ENCODE peak calls at places on chromosomes 2 and 18, in nine cellular contexts. Z is endodermal cell, J is MM.1S, R is neural progenitor cell, A is Karpas-422, O is SK-N-MC, E is K562, D is mesenchymal stem cell, K is neuronal stem cell. P is an unnamed sample.

GRCh38 chr2:179677746-179678505 is 183.5 kb downstream of the ZNF385B start:
- DNase-seq in Z (no peak), J (no peak), R (no peak), A (no peak), O (no peak), E (no peak), D (no peak), K (no peak), P (no peak)

GRCh38 chr2:47190188-47190818 is 35.2 kb upstream of the STPG4 start:
- DNase-seq in Z (no peak), J (no peak), R (no peak), A (no peak), O (no peak), E (no peak), D (peak; percentile 63), K (no peak), P (no peak)

GRCh38 chr2:44211183-44211582 is 42.5 kb downstream of the PPM1B start:
- DNase-seq in Z (no peak), J (no peak), R (no peak), A (no peak), O (no peak), E (no peak), D (no peak), K (no peak), P (no peak)

GRCh38 chr2:226427538-226428307 is 371.9 kb downstream of the IRS1 start:
- DNase-seq in Z (no peak), J (no peak), R (no peak), A (no peak), O (no peak), E (no peak), D (peak; percentile 93), K (no peak), P (no peak)

GRCh38 chr18:51110073-51110797 is 80.2 kb downstream of the SMAD4 start:
- DNase-seq in Z (peak; percentile 94), J (peak; percentile 65), R (peak; percentile 81), A (peak; percentile 81), O (no peak), E (peak; percentile 58), D (peak; percentile 36), K (peak; percentile 59), P (peak; percentile 29)

GRCh38 chr2:224513991-224514390 is 71.2 kb downstream of the CUL3 start:
- DNase-seq in Z (no peak), J (no peak), R (no peak), A (no peak), O (no peak), E (no peak), D (no peak), K (no peak), P (no peak)

GRCh38 chr2:5111581-5111980 is 580.6 kb upstream of the SOX11 start:
- DNase-seq in Z (no peak), J (no peak), R (no peak), A (no peak), O (peak; percentile 22), E (no peak), D (peak; percentile 7), K (no peak), P (no peak)

GRCh38 chr2:52210161-52210560 is 1178.2 kb upstream of the NRXN1 start:
- DNase-seq in Z (no peak), J (no peak), R (no peak), A (no peak), O (no peak), E (no peak), D (no peak), K (no peak), P (no peak)

GRCh38 chr2:42196403-42197267 is 27.5 kb downstream of the EML4 start:
- DNase-seq in Z (peak; percentile 82), J (peak; percentile 59), R (peak; percentile 57), A (peak; percentile 69), O (no peak), E (peak; percentile 73), D (peak; percentile 66), K (no peak), P (peak; percentile 51)

GRCh38 chr2:64651590-64651989 is 2.1 kb downstream of the SERTAD2 start:
- DNase-seq in Z (no peak), J (no peak), R (no peak), A (peak; percentile 78), O (no peak), E (peak; percentile 32), D (no peak), K (no peak), P (no peak)

GRCh38 chr2:86396304-86396785 is 44.8 kb upstream of the KDM3A start:
- DNase-seq in Z (peak; percentile 55), J (peak; percentile 10), R (peak; percentile 34), A (peak; percentile 69), O (no peak), E (peak; percentile 65), D (no peak), K (no peak), P (peak; percentile 8)

GRCh38 chr2:163682695-163683094 is 53.1 kb downstream of the FIGN start:
- DNase-seq in Z (no peak), J (no peak), R (no peak), A (peak; percentile 44), O (no peak), E (no peak), D (peak; percentile 71), K (no peak), P (no peak)

GRCh38 chr18:50847192-50847591 is 27.4 kb upstream of the MRO start:
- DNase-seq in Z (no peak), J (no peak), R (no peak), A (no peak), O (no peak), E (no peak), D (no peak), K (no peak), P (no peak)

GRCh38 chr2:8534729-8535397 is 147.0 kb upstream of the ID2 start:
- DNase-seq in Z (no peak), J (no peak), R (no peak), A (peak; percentile 64), O (no peak), E (peak; percentile 47), D (peak; percentile 82), K (no peak), P (no peak)

GRCh38 chr18:51088410-51088809 is 58.4 kb downstream of the SMAD4 start:
- DNase-seq in Z (no peak), J (no peak), R (no peak), A (no peak), O (no peak), E (no peak), D (no peak), K (no peak), P (no peak)

GRCh38 chr2:133303150-133303549 is 265.1 kb downstream of the NCKAP5 start:
- DNase-seq in Z (no peak), J (no peak), R (no peak), A (no peak), O (no peak), E (no peak), D (peak; percentile 29), K (no peak), P (no peak)

GRCh38 chr18:55510809-55511208 is 77.2 kb downstream of the TCF4 start:
- DNase-seq in Z (no peak), J (no peak), R (no peak), A (no peak), O (no peak), E (no peak), D (peak; percentile 90), K (no peak), P (no peak)

GRCh38 chr2:117815946-117816345 is 1.5 kb downstream of the DDX18 start:
- DNase-seq in Z (no peak), J (no peak), R (no peak), A (no peak), O (no peak), E (no peak), D (peak; percentile 29), K (no peak), P (no peak)

GRCh38 chr2:117812443-117812842 is 2.0 kb upstream of the DDX18 start:
- DNase-seq in Z (no peak), J (no peak), R (no peak), A (no peak), O (no peak), E (no peak), D (no peak), K (no peak), P (no peak)

GRCh38 chr2:117820444-117820843 is 6.0 kb downstream of the DDX18 start:
- DNase-seq in Z (no peak), J (no peak), R (no peak), A (no peak), O (no peak), E (no peak), D (no peak), K (no peak), P (no peak)

GRCh38 chr2:117818921-117819320 is 4.4 kb downstream of the DDX18 start:
- DNase-seq in Z (no peak), J (no peak), R (no peak), A (no peak), O (no peak), E (no peak), D (no peak), K (no peak), P (no peak)

GRCh38 chr2:117814417-117815264 is at the start of gene DDX18:
- DNase-seq in Z (peak; percentile 99), J (peak; percentile 99), R (peak; percentile 98), A (peak; percentile 99), O (peak; percentile 96), E (peak; percentile 99), D (peak; percentile 98), K (peak; percentile 96), P (peak; percentile 97)
- H3K9ac ChIP-seq in Z (peak within 1 kb of the TSS; percentile 82), J (peak within 1 kb of the TSS; percentile 99), R (peak within 1 kb of the TSS; percentile 72), A (peak within 1 kb of the TSS; percentile 94), O (peak within 1 kb of the TSS; percentile 99), E (peak within 1 kb of the TSS; percentile 84), D (peak within 1 kb of the TSS; percentile 94), K (peak within 1 kb of the TSS; percentile 86), P (peak within 1 kb of the TSS; percentile 77)

DNA sequence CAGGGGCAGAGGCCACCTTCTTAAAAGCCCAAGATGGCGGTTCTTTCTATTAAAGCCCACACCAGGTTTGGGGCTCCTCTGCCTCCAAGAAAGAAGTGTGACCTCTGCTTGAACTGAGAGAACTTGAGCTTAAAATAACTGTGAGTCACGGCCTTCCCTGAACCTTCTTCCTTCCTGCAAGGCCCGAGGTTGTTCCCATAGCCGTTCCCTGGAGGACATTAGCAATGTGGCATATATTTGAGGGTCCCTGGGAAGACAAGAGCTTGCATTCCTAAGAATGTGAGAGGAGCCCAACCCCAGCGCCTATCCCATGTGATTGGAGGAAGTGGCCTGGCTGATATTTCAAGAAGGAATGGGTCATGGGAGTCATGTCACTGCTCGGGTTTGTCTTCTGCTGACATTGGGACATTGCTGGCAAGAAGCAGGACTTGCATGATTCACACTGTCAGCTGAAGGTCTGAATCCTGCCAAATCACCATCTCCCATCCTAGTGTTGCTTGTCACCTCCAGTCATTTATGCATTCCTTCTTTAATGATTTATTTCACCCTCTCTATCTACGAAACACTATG is 168.1 kb downstream of the TRIB2 start:
- DNase-seq in Z (no peak), J (no peak), R (no peak), A (no peak), O (no peak), E (peak; percentile 37), D (peak; percentile 83), K (no peak), P (no peak)
- H3K9ac ChIP-seq in Z (no peak overlapping the region), J (no peak overlapping the region), R (no peak overlapping the region), A (no peak overlapping the region), O (no peak overlapping the region), E (no peak overlapping the region), D (no peak overlapping the region), K (no peak overlapping the region), P (no peak overlapping the region)

GRCh38 chr18:79943608-79944125 is 7.8 kb downstream of the SLC66A2 start:
- DNase-seq in Z (no peak), J (no peak), R (no peak), A (no peak), O (no peak), E (no peak), D (no peak), K (no peak), P (no peak)
- H3K9ac ChIP-seq in Z (no peak overlapping the region), J (no peak overlapping the region), R (no peak overlapping the region), A (no peak overlapping the region), O (no peak overlapping the region), E (no peak overlapping the region), D (no peak overlapping the region), K (no peak overlapping the region), P (no peak overlapping the region)

GRCh38 chr2:3594493-3595281 is at the start of gene COLEC11:
- DNase-seq in Z (peak; percentile 92), J (no peak), R (peak; percentile 70), A (no peak), O (no peak), E (peak; percentile 84), D (peak; percentile 48), K (no peak), P (no peak)
- H3K9ac ChIP-seq in Z (no peak within 1 kb of the TSS), J (no peak within 1 kb of the TSS), R (no peak within 1 kb of the TSS), A (no peak within 1 kb of the TSS), O (no peak within 1 kb of the TSS), E (peak within 1 kb of the TSS; percentile 34), D (peak within 1 kb of the TSS; percentile 73), K (no peak within 1 kb of the TSS), P (no peak within 1 kb of the TSS)